ENCODE peak calls at places on chromosomes 7 and 10, in eight cellular contexts. K is hepatocyte; L is Caco-2; G is fibroblast of lung; Y is CD8-positive, alpha-beta T cell; Z is mucosa of descending colon; X is IMR-90; E is tibial artery. T is an unnamed sample. For H3K4me1, the result is how much of the 10 kb centered on the place peaks cover.

GRCh38 chr10:88038268-88038667 is 174.8 kb downstream of the PTEN start:
- DNase-seq in K (no peak), L (no peak), G (peak), Y (no peak), Z (no peak), X (peak), E (no peak), T (no peak)

GRCh38 chr10:80501913-80502521 is 35.7 kb upstream of the SH2D4B start:
- DNase-seq in K (no peak), L (no peak), G (peak), Y (no peak), Z (no peak), X (no peak), E (no peak), T (no peak)

GRCh38 chr7:149448961-149449360 is 11.9 kb downstream of the ZNF777 start:
- DNase-seq in K (no peak), L (no peak), G (no peak), Y (no peak), Z (no peak), X (no peak), E (no peak), T (no peak)

GRCh38 chr7:151552352-151553028 is 32.8 kb upstream of the RHEB start:
- DNase-seq in K (peak), L (no peak), G (no peak), Y (no peak), Z (peak), X (no peak), E (no peak), T (no peak)

GRCh38 chr10:111475720-111476119 is 398.9 kb downstream of the ADRA2A start:
- DNase-seq in K (no peak), L (no peak), G (peak), Y (no peak), Z (no peak), X (no peak), E (no peak), T (no peak)

GRCh38 chr7:155380221-155380861 is 77.6 kb upstream of the EN2 start:
- DNase-seq in K (peak), L (peak), G (peak), Y (peak), Z (peak), X (peak), E (peak), T (no peak)

GRCh38 chr7:137900137-137900536 is 53.4 kb upstream of the DGKI start:
- DNase-seq in K (no peak), L (no peak), G (no peak), Y (no peak), Z (no peak), X (no peak), E (no peak), T (no peak)

GRCh38 chr10:59557052-59557451 is 152.6 kb downstream of the SLC16A9 start:
- DNase-seq in K (no peak), L (no peak), G (no peak), Y (no peak), Z (no peak), X (no peak), E (no peak), T (no peak)

GRCh38 chr10:62850646-62851045 is 34.5 kb upstream of the EGR2 start:
- DNase-seq in K (no peak), L (no peak), G (no peak), Y (no peak), Z (no peak), X (no peak), E (no peak), T (no peak)

GRCh38 chr7:151838861-151839381 is 38.0 kb downstream of the PRKAG2 start:
- DNase-seq in K (no peak), L (no peak), G (no peak), Y (peak), Z (no peak), X (no peak), E (peak), T (peak)

DNA sequence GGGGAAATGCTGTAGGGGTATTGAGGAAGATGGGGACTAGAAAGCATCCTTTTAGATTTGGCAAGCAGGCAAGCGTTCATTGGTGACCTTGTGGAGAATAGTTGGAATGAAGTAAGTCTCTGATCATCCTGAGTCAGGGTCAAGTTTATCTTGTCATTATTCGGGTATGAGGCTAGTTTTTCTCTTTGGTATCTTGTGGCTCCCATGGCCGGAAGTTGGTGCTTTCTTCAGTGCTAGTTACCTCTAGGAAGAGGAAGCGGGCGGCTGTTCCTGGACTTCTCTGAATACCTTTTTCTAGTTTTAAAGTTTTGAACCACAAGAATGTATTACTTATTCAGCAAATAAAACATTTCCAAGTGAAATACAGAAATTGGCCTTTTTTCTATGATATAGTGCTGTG is 9.2 kb downstream of the CREM start:
- DNase-seq in K (no peak), L (no peak), G (peak), Y (no peak), Z (peak), X (peak), E (no peak), T (no peak)
- H3K4me1 ChIP-seq in K (under half), L (under half), G (under half), Y (under half), Z (under half), X (under half), E (under half), T (under half)

GRCh38 chr7:3598855-3599254 is 297.8 kb downstream of the SDK1 start:
- DNase-seq in K (no peak), L (no peak), G (no peak), Y (no peak), Z (no peak), X (no peak), E (no peak), T (no peak)
- H3K4me3 ChIP-seq in K (no peak), L (no peak), G (no peak), Y (no peak), Z (no peak), X (no peak), E (no peak), T (no peak)

DNA sequence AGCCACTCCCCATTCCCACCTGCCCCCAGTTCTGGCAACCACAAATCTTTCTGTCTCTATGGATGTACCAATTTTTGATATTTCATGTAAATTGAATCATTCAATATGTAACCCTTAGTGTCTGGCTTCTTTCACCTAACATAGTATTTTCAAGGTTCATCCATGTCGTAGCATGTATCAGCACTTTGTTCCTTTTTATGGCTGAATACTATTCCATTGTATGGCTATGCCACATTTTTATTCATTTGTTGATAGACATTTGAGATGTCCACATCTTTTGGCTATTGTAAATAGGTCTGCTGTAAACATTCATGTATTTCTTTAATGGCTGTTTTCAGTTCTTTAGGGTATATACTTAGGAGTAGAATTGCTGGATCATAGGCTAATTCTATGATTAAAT is 270.5 kb downstream of the FGFR2 start:
- DNase-seq in K (no peak), L (no peak), G (no peak), Y (no peak), Z (no peak), X (no peak), E (no peak), T (no peak)
- H3K4me1 ChIP-seq in K (under half), L (under half), G (under half), Y (under half), Z (under half), X (under half), E (under half), T (under half)

DNA sequence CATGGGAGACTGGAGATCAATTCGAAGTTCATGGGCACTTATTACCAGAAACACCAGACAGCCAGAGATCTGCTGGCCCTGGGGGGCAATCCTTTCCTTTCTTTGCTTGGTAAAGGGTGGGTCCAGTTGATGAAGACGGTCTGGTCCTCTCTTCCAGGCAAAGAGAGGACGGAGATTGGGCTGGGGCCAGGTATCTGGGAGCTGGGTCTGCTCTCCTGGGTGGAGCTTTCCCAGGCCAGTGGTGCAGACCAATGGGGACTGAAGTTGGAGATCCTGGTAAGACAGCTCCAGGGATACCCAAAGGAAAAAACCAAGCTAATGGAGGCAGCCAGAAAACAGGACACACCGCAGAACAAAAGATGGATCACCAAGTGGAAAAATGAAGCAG is 18.3 kb downstream of the NOD1 start:
- DNase-seq in K (no peak), L (no peak), G (no peak), Y (no peak), Z (peak), X (no peak), E (no peak), T (no peak)
- H3K4me3 ChIP-seq in K (no peak), L (no peak), G (no peak), Y (no peak), Z (no peak), X (no peak), E (no peak), T (no peak)

GRCh38 chr7:132254455-132254854 is 321.8 kb downstream of the PLXNA4 start:
- DNase-seq in K (no peak), L (no peak), G (no peak), Y (no peak), Z (no peak), X (no peak), E (no peak), T (no peak)
- H3K4me1 ChIP-seq in K (under half), L (under half), G (under half), Y (under half), Z (under half), X (under half), E (under half), T (under half)

GRCh38 chr7:96414931-96415292 is 93.0 kb upstream of the SLC25A13 start:
- DNase-seq in K (peak), L (peak), G (no peak), Y (peak), Z (peak), X (peak), E (no peak), T (no peak)

GRCh38 chr7:96415293-96415940 is 93.5 kb upstream of the SLC25A13 start:
- DNase-seq in K (peak), L (peak), G (no peak), Y (no peak), Z (no peak), X (no peak), E (no peak), T (no peak)

GRCh38 chr7:96418600-96418999 is 96.7 kb upstream of the SLC25A13 start:
- DNase-seq in K (no peak), L (no peak), G (no peak), Y (no peak), Z (no peak), X (no peak), E (no peak), T (no peak)

GRCh38 chr7:96417784-96418183 is 95.9 kb upstream of the SLC25A13 start:
- DNase-seq in K (no peak), L (no peak), G (no peak), Y (no peak), Z (no peak), X (no peak), E (no peak), T (no peak)

GRCh38 chr7:96416599-96416998 is 94.7 kb upstream of the SLC25A13 start:
- DNase-seq in K (no peak), L (no peak), G (no peak), Y (no peak), Z (no peak), X (no peak), E (no peak), T (no peak)
- H3K4me3 ChIP-seq in K (no peak), L (no peak), G (no peak), Y (no peak), Z (no peak), X (no peak), E (no peak), T (no peak)

GRCh38 chr10:119423911-119424590 is 118.5 kb downstream of the RGS10 start:
- DNase-seq in K (no peak), L (no peak), G (no peak), Y (no peak), Z (no peak), X (no peak), E (no peak), T (no peak)

GRCh38 chr10:119426699-119427098 is 115.8 kb downstream of the RGS10 start:
- DNase-seq in K (no peak), L (no peak), G (no peak), Y (no peak), Z (no peak), X (no peak), E (no peak), T (no peak)

GRCh38 chr10:119425881-119426170 is 116.7 kb downstream of the RGS10 start:
- DNase-seq in K (no peak), L (no peak), G (no peak), Y (no peak), Z (no peak), X (no peak), E (no peak), T (no peak)

GRCh38 chr10:119424591-119424975 is 117.9 kb downstream of the RGS10 start:
- DNase-seq in K (no peak), L (no peak), G (no peak), Y (no peak), Z (no peak), X (no peak), E (no peak), T (no peak)

DNA sequence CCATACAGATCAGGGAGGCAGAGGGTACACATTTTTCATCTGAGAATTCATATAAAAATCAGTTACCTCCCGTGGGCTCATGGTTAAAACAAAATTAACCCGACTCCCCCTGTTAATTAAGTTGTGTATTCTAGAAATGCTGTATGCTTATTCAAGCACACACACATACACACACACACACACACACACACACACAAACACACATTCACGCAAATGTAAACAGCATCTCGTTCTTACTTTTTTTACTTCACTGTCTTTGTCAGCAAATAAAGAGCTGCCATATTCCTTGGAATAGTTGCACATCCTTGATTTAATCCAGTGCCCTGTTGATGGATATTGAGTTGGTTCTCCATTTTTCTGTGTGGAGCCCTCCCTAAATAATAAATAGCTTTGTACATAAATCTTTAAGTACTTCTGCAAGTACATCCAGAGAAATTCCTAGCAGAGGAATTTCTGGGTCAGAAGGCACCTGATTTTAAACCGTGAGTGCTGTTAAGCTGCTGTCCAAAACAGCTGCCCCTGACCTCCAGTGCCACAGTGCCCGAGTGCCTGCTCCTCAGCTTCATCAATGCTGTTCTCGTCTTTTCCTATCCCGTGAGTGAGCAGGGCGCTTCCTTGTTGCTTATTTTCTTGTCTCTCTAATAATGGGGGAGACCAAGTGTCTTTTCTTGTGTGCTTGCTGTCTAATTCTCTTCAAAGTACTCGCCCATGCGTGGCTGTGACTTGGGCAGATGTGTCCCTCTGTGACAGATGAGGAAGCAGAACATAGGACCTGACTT is 117.2 kb downstream of the RGS10 start:
- DNase-seq in K (no peak), L (no peak), G (no peak), Y (no peak), Z (no peak), X (no peak), E (no peak), T (no peak)
- H3K4me1 ChIP-seq in K (under half), L (under half), G (under half), Y (under half), Z (under half), X (under half), E (under half), T (under half)

GRCh38 chr10:131972474-131973071 is 9.2 kb downstream of the BNIP3 start:
- DNase-seq in K (no peak), L (no peak), G (peak), Y (peak), Z (peak), X (peak), E (no peak), T (no peak)
- H3K4me3 ChIP-seq in K (no peak), L (no peak), G (no peak), Y (peak), Z (no peak), X (no peak), E (no peak), T (no peak)

GRCh38 chr7:127908430-127909258 is 122.6 kb downstream of the LRRC4 start:
- DNase-seq in K (no peak), L (no peak), G (no peak), Y (no peak), Z (no peak), X (peak), E (no peak), T (no peak)

GRCh38 chr7:127905491-127906330 is 125.5 kb downstream of the LRRC4 start:
- DNase-seq in K (no peak), L (no peak), G (peak), Y (no peak), Z (no peak), X (peak), E (no peak), T (no peak)

GRCh38 chr7:127907110-127907509 is 124.1 kb downstream of the LRRC4 start:
- DNase-seq in K (no peak), L (no peak), G (no peak), Y (no peak), Z (no peak), X (no peak), E (no peak), T (no peak)

GRCh38 chr7:127909424-127910152 is 121.6 kb downstream of the LRRC4 start:
- DNase-seq in K (no peak), L (no peak), G (no peak), Y (no peak), Z (peak), X (no peak), E (no peak), T (no peak)

GRCh38 chr7:127907638-127908040 is 123.6 kb downstream of the LRRC4 start:
- DNase-seq in K (peak), L (peak), G (peak), Y (no peak), Z (peak), X (peak), E (no peak), T (no peak)
- H3K4me1 ChIP-seq in K (under half), L (half or more), G (under half), Y (under half), Z (under half), X (under half), E (under half), T (under half)

GRCh38 chr7:105019269-105019668 is 5.3 kb downstream of the KMT2E start:
- DNase-seq in K (no peak), L (no peak), G (no peak), Y (no peak), Z (no peak), X (no peak), E (no peak), T (no peak)
- H3K4me3 ChIP-seq in K (no peak), L (no peak), G (no peak), Y (no peak), Z (no peak), X (no peak), E (no peak), T (no peak)